ENCODE peak calls at places on chromosomes 11 and 22, in eight cellular contexts. One of them, this sample, is unnamed.

GRCh38 chr11:112889446-112889845 is 71.8 kb upstream of the NCAM1 start:
- DNase-seq in HCEC 1CT: no peak
- DNase-seq in IMR-90: no peak
- DNase-seq in activated T-helper 9 cell treated with anti-CD3 and anti-CD28 coated beads, Interleukin-2, amount 50 U/mL, for 16 hours: no peak
- DNase-seq in SW 1271: no peak
- DNase-seq in glutamatergic neuron: no peak
- DNase-seq in RCC 7860: no peak
- DNase-seq in Panc1: no peak
- DNase-seq in this sample: no peak

GRCh38 chr11:76073716-76074115 is 132.6 kb downstream of the WNT11 start:
- DNase-seq in activated T-helper 9 cell treated with anti-CD3 and anti-CD28 coated beads, Interleukin-2, amount 50 U/mL, for 16 hours: no peak
- DNase-seq in IMR-90: peak; percentile 66
- DNase-seq in glutamatergic neuron: no peak
- DNase-seq in Panc1: no peak
- DNase-seq in RCC 7860: no peak
- DNase-seq in HCEC 1CT: peak; percentile 42
- DNase-seq in SW 1271: no peak
- DNase-seq in this sample: no peak

GRCh38 chr11:67254768-67255167 is 11.5 kb upstream of the GRK2 start:
- DNase-seq in Panc1: no peak
- DNase-seq in HCEC 1CT: no peak
- DNase-seq in SW 1271: no peak
- DNase-seq in IMR-90: no peak
- DNase-seq in activated T-helper 9 cell treated with anti-CD3 and anti-CD28 coated beads, Interleukin-2, amount 50 U/mL, for 16 hours: no peak
- DNase-seq in glutamatergic neuron: no peak
- DNase-seq in RCC 7860: no peak
- DNase-seq in this sample: no peak

GRCh38 chr22:27476729-27477128 is 324.8 kb downstream of the MN1 start:
- DNase-seq in SW 1271: no peak
- DNase-seq in IMR-90: peak; percentile 83
- DNase-seq in activated T-helper 9 cell treated with anti-CD3 and anti-CD28 coated beads, Interleukin-2, amount 50 U/mL, for 16 hours: no peak
- DNase-seq in HCEC 1CT: peak; percentile 47
- DNase-seq in glutamatergic neuron: no peak
- DNase-seq in RCC 7860: peak; percentile 86
- DNase-seq in Panc1: no peak
- DNase-seq in this sample: no peak

GRCh38 chr11:369336-370018 is at the start of gene B4GALNT4:
- DNase-seq in activated T-helper 9 cell treated with anti-CD3 and anti-CD28 coated beads, Interleukin-2, amount 50 U/mL, for 16 hours: no peak
- DNase-seq in IMR-90: peak; percentile 23
- DNase-seq in RCC 7860: no peak
- DNase-seq in HCEC 1CT: no peak
- DNase-seq in SW 1271: no peak
- DNase-seq in Panc1: no peak
- DNase-seq in glutamatergic neuron: peak; percentile 83
- DNase-seq in this sample: peak; percentile 31

GRCh38 chr11:46339816-46340215 is 7.4 kb upstream of the DGKZ start:
- DNase-seq in activated T-helper 9 cell treated with anti-CD3 and anti-CD28 coated beads, Interleukin-2, amount 50 U/mL, for 16 hours: no peak
- DNase-seq in RCC 7860: no peak
- DNase-seq in glutamatergic neuron: no peak
- DNase-seq in Panc1: no peak
- DNase-seq in SW 1271: no peak
- DNase-seq in IMR-90: no peak
- DNase-seq in HCEC 1CT: no peak
- DNase-seq in this sample: no peak

GRCh38 chr11:118340437-118340836 is 2.1 kb downstream of the CD3D start:
- DNase-seq in glutamatergic neuron: no peak
- DNase-seq in IMR-90: no peak
- DNase-seq in activated T-helper 9 cell treated with anti-CD3 and anti-CD28 coated beads, Interleukin-2, amount 50 U/mL, for 16 hours: no peak
- DNase-seq in Panc1: no peak
- DNase-seq in SW 1271: no peak
- DNase-seq in RCC 7860: no peak
- DNase-seq in HCEC 1CT: no peak
- DNase-seq in this sample: no peak

GRCh38 chr11:72771507-72771906 is 19.3 kb upstream of the ARAP1 start:
- DNase-seq in Panc1: no peak
- DNase-seq in SW 1271: no peak
- DNase-seq in activated T-helper 9 cell treated with anti-CD3 and anti-CD28 coated beads, Interleukin-2, amount 50 U/mL, for 16 hours: no peak
- DNase-seq in HCEC 1CT: peak; percentile 36
- DNase-seq in IMR-90: peak; percentile 72
- DNase-seq in RCC 7860: peak; percentile 42
- DNase-seq in glutamatergic neuron: no peak
- DNase-seq in this sample: no peak

GRCh38 chr22:39276461-39277134 is 31.8 kb upstream of the PDGFB start:
- DNase-seq in HCEC 1CT: no peak
- DNase-seq in RCC 7860: no peak
- DNase-seq in glutamatergic neuron: no peak
- DNase-seq in IMR-90: no peak
- DNase-seq in activated T-helper 9 cell treated with anti-CD3 and anti-CD28 coated beads, Interleukin-2, amount 50 U/mL, for 16 hours: no peak
- DNase-seq in SW 1271: no peak
- DNase-seq in Panc1: no peak
- DNase-seq in this sample: no peak

GRCh38 chr11:29161216-29161615 is 855.6 kb downstream of the KCNA4 start:
- DNase-seq in RCC 7860: no peak
- DNase-seq in activated T-helper 9 cell treated with anti-CD3 and anti-CD28 coated beads, Interleukin-2, amount 50 U/mL, for 16 hours: no peak
- DNase-seq in Panc1: no peak
- DNase-seq in HCEC 1CT: peak; percentile 26
- DNase-seq in IMR-90: peak; percentile 43
- DNase-seq in SW 1271: no peak
- DNase-seq in glutamatergic neuron: no peak
- DNase-seq in this sample: no peak

GRCh38 chr22:49203091-49203862 is 624.4 kb downstream of the BRD1 start:
- DNase-seq in Panc1: no peak
- DNase-seq in RCC 7860: no peak
- DNase-seq in HCEC 1CT: no peak
- DNase-seq in IMR-90: no peak
- DNase-seq in glutamatergic neuron: no peak
- DNase-seq in activated T-helper 9 cell treated with anti-CD3 and anti-CD28 coated beads, Interleukin-2, amount 50 U/mL, for 16 hours: no peak
- DNase-seq in SW 1271: no peak
- DNase-seq in this sample: no peak

GRCh38 chr22:40410272-40410671 is 39.9 kb downstream of the SGSM3 start:
- DNase-seq in RCC 7860: no peak
- DNase-seq in activated T-helper 9 cell treated with anti-CD3 and anti-CD28 coated beads, Interleukin-2, amount 50 U/mL, for 16 hours: no peak
- DNase-seq in glutamatergic neuron: no peak
- DNase-seq in SW 1271: no peak
- DNase-seq in IMR-90: no peak
- DNase-seq in HCEC 1CT: no peak
- DNase-seq in Panc1: no peak
- DNase-seq in this sample: no peak

GRCh38 chr11:130166457-130166784 is 6.8 kb downstream of the ST14 start:
- DNase-seq in glutamatergic neuron: no peak
- DNase-seq in HCEC 1CT: peak; percentile 98
- DNase-seq in activated T-helper 9 cell treated with anti-CD3 and anti-CD28 coated beads, Interleukin-2, amount 50 U/mL, for 16 hours: no peak
- DNase-seq in Panc1: peak; percentile 88
- DNase-seq in IMR-90: peak; percentile 99
- DNase-seq in SW 1271: peak; percentile 76
- DNase-seq in RCC 7860: peak; percentile 97
- DNase-seq in this sample: no peak

GRCh38 chr22:17381237-17381913 is 12.1 kb downstream of the CECR2 start:
- DNase-seq in HCEC 1CT: no peak
- DNase-seq in IMR-90: no peak
- DNase-seq in SW 1271: no peak
- DNase-seq in glutamatergic neuron: no peak
- DNase-seq in activated T-helper 9 cell treated with anti-CD3 and anti-CD28 coated beads, Interleukin-2, amount 50 U/mL, for 16 hours: no peak
- DNase-seq in Panc1: no peak
- DNase-seq in RCC 7860: no peak
- DNase-seq in this sample: no peak

GRCh38 chr22:17920145-17920605 is 104.2 kb downstream of the MICAL3 start:
- DNase-seq in IMR-90: peak; percentile 62
- DNase-seq in HCEC 1CT: no peak
- DNase-seq in Panc1: no peak
- DNase-seq in RCC 7860: peak; percentile 61
- DNase-seq in glutamatergic neuron: no peak
- DNase-seq in activated T-helper 9 cell treated with anti-CD3 and anti-CD28 coated beads, Interleukin-2, amount 50 U/mL, for 16 hours: no peak
- DNase-seq in SW 1271: no peak
- DNase-seq in this sample: no peak

GRCh38 chr22:49391436-49391835 is 436.2 kb downstream of the BRD1 start:
- DNase-seq in glutamatergic neuron: no peak
- DNase-seq in SW 1271: no peak
- DNase-seq in HCEC 1CT: no peak
- DNase-seq in RCC 7860: no peak
- DNase-seq in IMR-90: no peak
- DNase-seq in Panc1: no peak
- DNase-seq in activated T-helper 9 cell treated with anti-CD3 and anti-CD28 coated beads, Interleukin-2, amount 50 U/mL, for 16 hours: no peak
- DNase-seq in this sample: no peak

GRCh38 chr11:63670738-63671321 is 346 bp downstream of the ATL3 start:
- DNase-seq in SW 1271: peak; percentile 61
- DNase-seq in RCC 7860: peak; percentile 35
- DNase-seq in IMR-90: no peak
- DNase-seq in activated T-helper 9 cell treated with anti-CD3 and anti-CD28 coated beads, Interleukin-2, amount 50 U/mL, for 16 hours: peak; percentile 22
- DNase-seq in Panc1: no peak
- DNase-seq in glutamatergic neuron: peak; percentile 36
- DNase-seq in HCEC 1CT: peak; percentile 51
- DNase-seq in this sample: peak; percentile 40